ENCODE peak calls at places on chromosomes 13 and 19, in ten cellular contexts. R is CD4-positive, alpha-beta memory T cell; P is pancreas; U is fibroblast of lung; Q is right cardiac atrium; O is Panc1; A is astrocyte; X is body of pancreas; S is neuronal stem cell; C is stomach. T is an unnamed sample. For H3K27me3 and H3K9me3, the result is how much of the 10 kb centered on the place peaks cover.

GRCh38 chr13:93289047-93289446 is 62.4 kb downstream of the GPC6 start:
- DNase-seq in P (no peak), S (no peak), Q (no peak), U (no peak), C (no peak), O (no peak), X (no peak), A (no peak), R (no peak), T (no peak)

GRCh38 chr19:36051236-36051635 is 2.8 kb downstream of the THAP8 start:
- DNase-seq in R (no peak), C (no peak), X (no peak), O (no peak), U (no peak), S (no peak), P (no peak), Q (no peak), A (no peak), T (no peak)

GRCh38 chr13:23598371-23598770 is 28.2 kb downstream of the TNFRSF19 start:
- DNase-seq in Q (no peak), P (no peak), O (no peak), R (no peak), X (no peak), A (no peak), U (no peak), S (no peak), C (no peak), T (no peak)

GRCh38 chr13:101572456-101572855 is 120.0 kb downstream of the ITGBL1 start:
- DNase-seq in X (no peak), S (no peak), Q (no peak), O (no peak), U (no peak), R (no peak), C (no peak), P (no peak), A (no peak), T (no peak)

GRCh38 chr19:35757749-35758608 is at the start of gene PROSER3:
- DNase-seq in O (peak), Q (peak), S (peak), U (peak), C (peak), A (peak), P (peak), R (peak), X (peak), T (peak)

GRCh38 chr13:84821261-84821660 is 939.0 kb upstream of the SLITRK1 start:
- DNase-seq in R (no peak), A (peak), P (no peak), C (no peak), S (no peak), X (no peak), Q (no peak), O (no peak), U (no peak), T (no peak)

GRCh38 chr19:19651076-19651475 is 7.6 kb upstream of the GMIP start:
- DNase-seq in Q (peak), R (no peak), U (no peak), X (no peak), A (no peak), P (no peak), C (no peak), S (no peak), O (no peak), T (no peak)

GRCh38 chr19:3990815-3991117 is 5.5 kb upstream of the EEF2 start:
- DNase-seq in A (no peak), S (no peak), U (no peak), X (no peak), Q (no peak), P (no peak), O (no peak), C (no peak), R (no peak), T (no peak)

GRCh38 chr19:9144920-9145319 is 4.7 kb downstream of the ZNF317 start:
- DNase-seq in O (no peak), S (no peak), X (no peak), C (no peak), R (no peak), U (peak), Q (no peak), P (no peak), A (no peak), T (no peak)

GRCh38 chr19:40802300-40803169 is 3.5 kb downstream of the EGLN2 start:
- DNase-seq in P (peak), Q (peak), A (no peak), R (no peak), O (no peak), C (peak), U (no peak), X (peak), S (no peak), T (no peak)

GRCh38 chr19:38682872-38683392 is 35.5 kb downstream of the ACTN4 start:
- DNase-seq in R (no peak), U (no peak), A (no peak), Q (no peak), C (no peak), O (no peak), P (no peak), X (no peak), S (no peak), T (no peak)

GRCh38 chr13:113219311-113219940 is 10.0 kb downstream of the CUL4A start:
- DNase-seq in X (no peak), U (no peak), R (no peak), P (no peak), S (no peak), Q (no peak), A (no peak), O (no peak), C (no peak), T (no peak)
- H3K27me3 ChIP-seq in X (under half), U (under half), R (under half), P (under half), S (under half), Q (under half), A (under half), O (under half), C (under half), T (under half)

DNA sequence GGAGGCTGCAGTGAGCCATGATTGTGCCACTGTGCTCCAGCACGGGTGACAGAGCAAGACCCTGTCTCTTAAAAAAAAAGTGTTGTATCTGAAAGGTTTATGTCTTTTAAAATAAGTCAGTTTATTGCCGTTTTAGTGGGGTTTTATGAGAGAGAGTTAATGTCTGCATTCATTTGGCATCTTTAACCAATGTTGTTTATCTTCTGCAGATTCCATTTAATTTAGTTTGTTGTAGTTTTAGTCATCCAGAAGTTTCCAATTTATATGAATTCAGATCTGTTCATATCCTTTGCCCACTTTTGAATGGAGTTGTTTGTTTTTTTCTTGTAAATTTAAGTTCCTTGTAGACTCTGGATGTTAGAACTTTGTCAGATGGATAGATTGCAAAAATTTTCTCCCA is 36.7 kb upstream of the LPAR6 start:
- DNase-seq in S (no peak), O (no peak), R (no peak), C (no peak), Q (no peak), A (no peak), P (no peak), X (no peak), U (peak), T (no peak)
- H3K9me3 ChIP-seq in S (under half), O (under half), R (under half), C (under half), Q (under half), A (under half), P (under half), X (under half), U (under half), T (under half)

GRCh38 chr13:40026174-40026585 is 370.7 kb downstream of the COG6 start:
- DNase-seq in O (no peak), R (peak), U (no peak), Q (no peak), A (peak), X (no peak), S (no peak), P (no peak), C (no peak), T (no peak)

GRCh38 chr13:40024578-40024952 is 369.1 kb downstream of the COG6 start:
- DNase-seq in O (no peak), U (no peak), P (no peak), S (no peak), X (no peak), Q (no peak), A (no peak), C (no peak), R (no peak), T (no peak)

GRCh38 chr13:40026741-40027140 is 371.3 kb downstream of the COG6 start:
- DNase-seq in R (peak), P (no peak), Q (no peak), O (no peak), C (no peak), S (no peak), U (no peak), X (no peak), A (no peak), T (no peak)

GRCh38 chr13:40023608-40024577 is 368.4 kb downstream of the COG6 start:
- DNase-seq in O (no peak), P (no peak), A (no peak), S (no peak), X (no peak), U (no peak), C (no peak), R (no peak), Q (no peak), T (no peak)

GRCh38 chr13:40024962-40025714 is 369.7 kb downstream of the COG6 start:
- DNase-seq in Q (no peak), P (no peak), A (no peak), R (no peak), X (no peak), U (no peak), C (no peak), O (no peak), S (no peak), T (no peak)
- H3K4me3 ChIP-seq in Q (no peak), P (no peak), A (no peak), R (no peak), X (no peak), U (no peak), C (no peak), O (no peak), S (no peak), T (no peak)

DNA sequence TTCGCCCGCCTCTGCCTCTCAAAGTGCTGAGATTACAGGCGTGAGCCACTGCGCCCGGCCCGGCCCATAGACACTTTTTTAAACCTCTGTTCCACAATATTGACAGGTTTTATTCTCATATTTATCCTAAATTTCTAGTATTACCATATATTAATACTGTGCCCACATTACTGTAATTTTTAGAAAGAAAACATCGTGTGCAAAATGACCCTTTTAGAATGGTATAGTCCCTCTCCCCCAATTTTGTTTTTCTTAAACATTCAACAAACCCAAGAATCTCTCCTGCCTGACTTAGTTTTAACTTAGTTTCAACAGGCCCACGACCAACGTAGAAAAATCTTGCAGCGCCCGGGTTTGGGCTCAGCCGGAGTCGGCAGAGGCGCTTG is 9.1 kb downstream of the CDX2 start:
- DNase-seq in A (no peak), X (no peak), R (no peak), P (no peak), Q (no peak), C (no peak), U (no peak), O (no peak), S (no peak), T (no peak)
- H3K27me3 ChIP-seq in A (half or more), X (under half), R (under half), P (under half), Q (under half), C (half or more), U (under half), O (under half), S (half or more), T (under half)

DNA sequence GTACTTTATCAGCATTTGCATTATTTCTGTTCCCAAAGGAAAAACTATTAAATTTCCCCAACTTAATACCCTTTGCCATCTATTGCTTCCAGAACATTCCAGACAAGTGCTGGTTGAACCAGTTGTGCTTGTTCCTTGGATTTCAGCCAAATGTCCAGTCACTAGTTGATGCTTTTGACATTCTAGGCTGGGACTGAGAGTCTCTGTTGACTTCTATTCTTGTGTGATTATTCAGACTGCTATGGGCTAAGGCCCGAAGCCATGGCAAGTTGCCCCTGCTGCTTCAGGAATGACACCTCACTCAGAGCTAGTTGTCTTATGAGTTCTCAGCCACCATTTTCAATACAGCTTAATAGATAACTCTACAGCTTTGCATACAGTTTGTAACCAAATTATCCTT is 458.1 kb upstream of the ARGLU1 start:
- DNase-seq in R (no peak), U (peak), P (peak), C (no peak), A (peak), Q (peak), X (peak), S (no peak), O (no peak), T (peak)
- H3K9me3 ChIP-seq in R (under half), U (under half), P (under half), C (under half), A (under half), Q (under half), X (under half), S (under half), O (under half), T (under half)

GRCh38 chr13:78655007-78655406 is 3.9 kb downstream of the OBI1 start:
- DNase-seq in R (no peak), C (no peak), S (no peak), Q (no peak), P (no peak), O (no peak), A (no peak), X (no peak), U (no peak), T (no peak)
- H3K4me3 ChIP-seq in R (no peak), C (no peak), S (no peak), Q (no peak), P (no peak), O (no peak), A (no peak), X (no peak), U (no peak), T (no peak)

GRCh38 chr13:87128006-87128405 is 543.2 kb upstream of the SLITRK5 start:
- DNase-seq in R (no peak), A (peak), Q (no peak), X (no peak), O (no peak), P (no peak), C (no peak), S (peak), U (peak), T (no peak)
- H3K27me3 ChIP-seq in R (under half), A (under half), Q (under half), X (under half), O (under half), P (under half), C (under half), S (under half), U (under half), T (under half)

DNA sequence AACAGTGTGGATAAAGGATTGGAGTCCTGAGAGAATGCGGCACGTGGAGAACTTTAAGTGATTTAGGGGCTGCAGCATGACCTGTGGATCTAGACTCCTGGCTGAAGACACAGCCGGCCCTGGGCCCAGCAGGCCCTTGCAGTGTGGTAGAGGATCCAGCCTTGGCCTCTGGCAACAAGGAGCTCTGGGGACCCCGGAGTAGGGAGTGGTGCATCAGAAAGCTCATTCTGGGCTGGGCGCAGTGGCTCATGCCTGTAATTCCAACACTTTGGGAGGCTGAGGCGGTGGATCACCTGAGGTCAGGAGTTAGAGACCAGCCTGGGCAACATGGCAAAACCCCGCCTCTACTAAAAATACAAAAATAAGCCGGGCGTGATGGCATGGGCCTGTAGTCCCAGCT is 76.0 kb downstream of the CHST8 start:
- DNase-seq in O (no peak), Q (no peak), X (no peak), A (no peak), S (no peak), P (no peak), C (no peak), U (no peak), R (no peak), T (no peak)
- H3K9me3 ChIP-seq in O (under half), Q (under half), X (under half), A (under half), S (under half), P (under half), C (under half), U (under half), R (under half), T (under half)

DNA sequence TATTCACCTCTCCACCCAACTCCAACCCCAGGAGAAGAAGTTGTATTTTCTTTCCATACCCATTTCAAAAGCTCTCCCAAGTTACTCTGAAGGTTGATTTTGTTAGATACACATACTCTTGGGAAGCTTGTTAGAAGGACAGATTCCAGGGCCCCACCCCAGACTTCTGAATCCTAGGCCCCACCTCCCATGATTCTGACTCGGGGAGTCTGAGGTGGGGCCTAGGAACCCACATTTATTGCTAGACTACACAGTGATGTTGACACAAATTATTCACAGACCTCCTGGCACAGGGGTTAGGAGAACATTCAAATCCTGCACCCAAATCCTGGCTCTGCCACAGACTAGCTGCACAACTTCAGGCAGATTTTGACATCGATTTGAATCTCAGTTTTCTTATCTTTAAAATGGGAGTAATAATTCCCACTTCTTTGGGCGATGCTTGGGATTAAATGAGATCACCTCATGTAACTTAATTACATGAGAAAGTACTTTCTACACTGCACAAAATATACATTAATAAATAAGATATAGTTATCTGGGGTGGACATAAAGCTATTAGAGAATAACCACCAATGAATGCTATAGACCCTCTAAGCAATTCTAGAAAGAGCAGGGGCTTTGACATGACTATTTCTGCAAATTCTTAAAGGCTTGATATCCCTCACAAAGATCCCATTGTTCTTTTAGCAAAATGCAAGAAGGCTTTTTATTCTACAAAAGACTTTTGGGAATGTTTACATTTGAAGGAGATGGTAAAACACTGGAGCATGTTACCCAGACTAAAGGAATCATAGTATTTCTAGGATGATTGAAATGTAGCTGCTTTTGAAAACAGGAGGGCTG is 18.0 kb downstream of the MBNL2 start:
- DNase-seq in X (no peak), C (no peak), R (no peak), P (no peak), A (no peak), U (no peak), O (no peak), S (no peak), Q (no peak), T (no peak)
- H3K4me3 ChIP-seq in X (no peak), C (no peak), R (no peak), P (no peak), A (no peak), U (no peak), O (no peak), S (no peak), Q (no peak), T (no peak)

DNA sequence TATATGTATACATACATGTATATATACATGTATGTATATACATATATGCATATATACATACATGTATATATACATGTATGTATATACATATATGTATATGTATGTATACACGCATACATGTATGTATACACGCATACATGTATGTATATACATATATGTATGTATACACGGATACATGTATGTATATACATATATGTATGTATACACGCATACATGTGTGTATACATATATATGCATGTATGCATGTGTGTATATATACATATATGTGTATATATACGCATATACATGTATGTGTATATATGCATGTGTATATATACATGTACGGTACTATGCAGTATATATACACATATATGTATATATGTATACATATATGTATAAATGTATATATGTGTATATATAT is 2.6 kb upstream of the NCR1 start:
- DNase-seq in R (no peak), P (no peak), S (no peak), X (no peak), Q (no peak), O (no peak), A (no peak), C (no peak), U (no peak), T (no peak)
- H3K27me3 ChIP-seq in R (under half), P (under half), S (under half), X (under half), Q (under half), O (under half), A (under half), C (under half), U (under half), T (under half)

T was measured in PC-9.